ENCODE peak calls at places on chromosome 4, in nine cellular contexts. N is mammary epithelial cell; D is HCT116; U is prostate gland; A is naive thymus-derived CD4-positive, alpha-beta T cell; H is right lobe of liver; F is aorta; E is pancreas; J is left ventricle myocardium inferior. G is an unnamed sample.

GRCh38 chr4:120771907-120772306 is 150.6 kb downstream of the PRDM5 start:
- DNase-seq in N (no peak), D (no peak), U (no peak), A (no peak), H (no peak), F (no peak), E (no peak), J (no peak), G (no peak)

GRCh38 chr4:26267087-26267486 is 53.7 kb upstream of the RBPJ start:
- DNase-seq in N (no peak), D (no peak), U (peak; percentile 41), A (no peak), H (no peak), F (peak; percentile 74), E (peak; percentile 21), J (peak; percentile 72), G (peak; percentile 58)

GRCh38 chr4:4311193-4311592 is 21.1 kb downstream of the ZBTB49 start:
- DNase-seq in N (no peak), D (no peak), U (no peak), A (no peak), H (no peak), F (no peak), E (no peak), J (no peak), G (no peak)

GRCh38 chr4:61201562-61202099 is 1.5 kb downstream of the ADGRL3 start:
- DNase-seq in N (peak; percentile 32), D (no peak), U (no peak), A (no peak), H (no peak), F (no peak), E (no peak), J (peak; percentile 15), G (peak; percentile 40)

GRCh38 chr4:51906167-51906647 is 63.3 kb downstream of the DCUN1D4 start:
- DNase-seq in N (no peak), D (no peak), U (no peak), A (no peak), H (no peak), F (no peak), E (no peak), J (no peak), G (no peak)

GRCh38 chr4:174707897-174708296 is 121.2 kb downstream of the GLRA3 start:
- DNase-seq in N (no peak), D (no peak), U (no peak), A (no peak), H (no peak), F (no peak), E (no peak), J (no peak), G (no peak)

GRCh38 chr4:173852775-173853174 is 322.7 kb upstream of the HAND2 start:
- DNase-seq in N (no peak), D (no peak), U (no peak), A (no peak), H (no peak), F (no peak), E (no peak), J (no peak), G (no peak)

GRCh38 chr4:152620915-152621314 is 58.9 kb downstream of the TMEM154 start:
- DNase-seq in N (peak; percentile 27), D (no peak), U (no peak), A (no peak), H (no peak), F (no peak), E (no peak), J (no peak), G (no peak)

GRCh38 chr4:140188975-140189374 is 35.0 kb upstream of the MAML3 start:
- DNase-seq in N (peak; percentile 38), D (no peak), U (peak; percentile 37), A (no peak), H (no peak), F (peak; percentile 66), E (no peak), J (no peak), G (no peak)

GRCh38 chr4:61202100-61202637 is 2.0 kb downstream of the ADGRL3 start:
- DNase-seq in N (peak; percentile 43), D (no peak), U (no peak), A (no peak), H (no peak), F (no peak), E (no peak), J (peak; percentile 18), G (peak; percentile 43)

GRCh38 chr4:6881908-6882307 is 27.7 kb upstream of the TBC1D14 start:
- DNase-seq in N (no peak), D (no peak), U (no peak), A (no peak), H (no peak), F (no peak), E (no peak), J (no peak), G (no peak)

DNA sequence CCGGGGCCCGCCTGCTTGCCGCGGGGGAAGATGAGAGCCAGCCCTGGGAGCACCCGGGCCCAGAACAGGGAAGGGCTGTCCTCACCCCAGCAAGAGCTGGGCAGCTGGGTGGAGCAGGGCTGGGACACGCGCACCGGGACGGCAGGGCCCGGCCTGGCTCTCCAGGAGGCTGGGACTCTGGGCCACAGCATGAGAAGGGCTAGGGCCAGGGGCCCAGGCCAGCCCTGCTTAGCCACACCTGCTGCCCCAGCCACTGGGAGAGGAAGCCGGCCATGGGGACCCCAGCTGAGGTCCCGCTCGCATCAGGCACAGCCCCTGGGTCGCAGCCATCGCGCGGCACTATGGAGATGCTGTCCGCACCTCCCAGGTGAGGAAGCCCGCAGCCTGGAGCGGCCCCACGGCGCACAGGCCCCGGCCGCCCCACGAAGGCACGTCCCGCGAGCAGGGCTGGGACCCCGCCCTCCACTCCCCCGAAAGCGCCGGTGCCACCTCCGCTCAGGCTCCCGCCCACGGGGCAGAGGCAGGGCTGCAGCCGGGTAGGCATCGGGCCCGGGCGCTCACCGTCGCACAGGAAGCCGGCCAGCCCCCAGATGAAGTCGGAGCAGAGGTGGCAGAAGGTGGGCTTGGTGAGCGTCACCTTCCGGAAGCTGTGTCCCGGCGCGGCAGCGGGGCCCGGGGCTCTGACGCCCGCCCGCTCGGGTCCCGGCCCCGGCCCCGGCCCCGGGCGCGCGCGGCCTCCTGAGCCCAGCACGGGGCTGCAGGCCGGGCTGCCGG is 531 bp downstream of the DGKQ start:
- DNase-seq in N (peak; percentile 39), D (no peak), U (no peak), A (peak; percentile 62), H (no peak), F (no peak), E (peak; percentile 70), J (peak; percentile 40), G (peak; percentile 35)
- H3K27ac ChIP-seq in N (no peak overlapping the region), D (peak overlapping the region; percentile 58), U (no peak overlapping the region), A (peak overlapping the region; percentile 72), H (no peak overlapping the region), F (no peak overlapping the region), E (no peak overlapping the region), J (no peak overlapping the region), G (peak overlapping the region; percentile 99)

GRCh38 chr4:41575207-41575606 is 37.2 kb downstream of the LIMCH1 start:
- DNase-seq in N (no peak), D (no peak), U (no peak), A (no peak), H (no peak), F (no peak), E (no peak), J (no peak), G (no peak)

GRCh38 chr4:41571422-41571821 is 33.5 kb downstream of the LIMCH1 start:
- DNase-seq in N (no peak), D (no peak), U (no peak), A (no peak), H (no peak), F (no peak), E (no peak), J (no peak), G (no peak)

GRCh38 chr4:41572414-41572986 is 34.5 kb downstream of the LIMCH1 start:
- DNase-seq in N (no peak), D (no peak), U (no peak), A (no peak), H (no peak), F (no peak), E (no peak), J (no peak), G (no peak)

GRCh38 chr4:41575665-41576064 is 37.7 kb downstream of the LIMCH1 start:
- DNase-seq in N (no peak), D (no peak), U (no peak), A (no peak), H (no peak), F (no peak), E (no peak), J (no peak), G (no peak)

GRCh38 chr4:41573458-41574129 is 35.6 kb downstream of the LIMCH1 start:
- DNase-seq in N (no peak), D (no peak), U (no peak), A (no peak), H (no peak), F (no peak), E (no peak), J (no peak), G (no peak)
- H3K4me1 ChIP-seq in N (no peaks in the 10 kb centered on the region), D (no peaks in the 10 kb centered on the region), U (peaks cover 4% of the 10 kb centered on the region), A (no peaks in the 10 kb centered on the region), H (no peaks in the 10 kb centered on the region), F (peaks cover 15% of the 10 kb centered on the region), E (peaks cover 3% of the 10 kb centered on the region), J (peaks cover 79% of the 10 kb centered on the region), G (no peaks in the 10 kb centered on the region)

GRCh38 chr4:16896871-16897270 is 1.6 kb downstream of the LDB2 start:
- DNase-seq in N (no peak), D (no peak), U (no peak), A (no peak), H (no peak), F (no peak), E (no peak), J (no peak), G (no peak)

GRCh38 chr4:16889945-16890344 is 8.5 kb downstream of the LDB2 start:
- DNase-seq in N (no peak), D (no peak), U (no peak), A (no peak), H (no peak), F (no peak), E (no peak), J (no peak), G (no peak)

GRCh38 chr4:16890651-16891050 is 7.8 kb downstream of the LDB2 start:
- DNase-seq in N (no peak), D (no peak), U (no peak), A (no peak), H (no peak), F (no peak), E (no peak), J (no peak), G (no peak)

GRCh38 chr4:16894406-16894805 is 4.0 kb downstream of the LDB2 start:
- DNase-seq in N (no peak), D (no peak), U (no peak), A (no peak), H (no peak), F (no peak), E (no peak), J (no peak), G (no peak)

GRCh38 chr4:16893141-16893571 is 5.3 kb downstream of the LDB2 start:
- DNase-seq in N (no peak), D (no peak), U (no peak), A (no peak), H (no peak), F (no peak), E (no peak), J (no peak), G (no peak)
- H3K4me3 ChIP-seq in N (no peak overlapping the region), D (no peak overlapping the region), U (no peak overlapping the region), A (no peak overlapping the region), H (no peak overlapping the region), F (no peak overlapping the region), E (no peak overlapping the region), J (peak overlapping the region; percentile 73), G (no peak overlapping the region)

DNA sequence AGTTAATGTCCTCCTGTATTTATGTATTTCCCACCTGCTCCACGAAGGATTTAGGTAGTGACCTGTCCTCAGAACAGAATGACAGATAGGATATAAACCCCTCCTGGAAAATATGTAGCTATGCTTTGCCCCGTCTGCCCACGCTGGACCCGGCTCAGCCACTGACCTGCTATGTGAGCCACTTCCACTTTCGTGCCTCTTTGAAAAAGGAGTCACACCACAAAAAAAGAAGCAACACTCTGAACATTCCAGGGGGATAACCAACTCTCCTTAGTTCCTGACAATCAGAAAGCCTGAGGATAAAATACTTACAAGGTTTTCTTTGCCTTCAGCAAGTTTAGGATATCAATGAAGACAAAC is 11.1 kb downstream of the ACSL1 start:
- DNase-seq in N (no peak), D (no peak), U (no peak), A (no peak), H (no peak), F (no peak), E (no peak), J (no peak), G (no peak)
- H3K27ac ChIP-seq in N (peak overlapping the region; percentile 48), D (peak overlapping the region; percentile 17), U (peak overlapping the region; percentile 91), A (no peak overlapping the region), H (peak overlapping the region; percentile 90), F (no peak overlapping the region), E (peak overlapping the region; percentile 61), J (peak overlapping the region; percentile 95), G (peak overlapping the region; percentile 57)

G was measured in Peyer's patch.